ENCODE peak calls at places on chromosomes 5 and 9, in six cellular contexts. P, M, V, Z, T and X are unnamed samples.

GRCh38 chr9:124047106-124047716 is 35.6 kb downstream of the LHX2 start:
- DNase-seq in P (no peak), M (no peak), V (no peak), Z (no peak), T (peak), X (no peak)

GRCh38 chr9:114894801-114895433 is 35.5 kb downstream of the TNFSF8 start:
- DNase-seq in P (no peak), M (peak), V (no peak), Z (no peak), T (peak), X (no peak)

GRCh38 chr5:150215978-150216944 is 26.4 kb downstream of the SLC6A7 start:
- DNase-seq in P (no peak), M (no peak), V (no peak), Z (no peak), T (no peak), X (no peak)

GRCh38 chr5:177194278-177194677 is 60.7 kb downstream of the NSD1 start:
- DNase-seq in P (no peak), M (peak), V (no peak), Z (no peak), T (peak), X (no peak)

GRCh38 chr9:36250079-36250478 is 8.2 kb downstream of the GNE start:
- DNase-seq in P (no peak), M (peak), V (no peak), Z (no peak), T (no peak), X (no peak)

GRCh38 chr9:78786794-78787193 is 489.9 kb downstream of the PSAT1 start:
- DNase-seq in P (no peak), M (peak), V (no peak), Z (no peak), T (no peak), X (no peak)

GRCh38 chr9:72585737-72586136 is 64.3 kb downstream of the TMC1 start:
- DNase-seq in P (no peak), M (peak), V (no peak), Z (no peak), T (peak), X (no peak)

GRCh38 chr9:14962193-14962899 is 52.1 kb upstream of the FREM1 start:
- DNase-seq in P (no peak), M (peak), V (no peak), Z (no peak), T (no peak), X (no peak)

GRCh38 chr9:69420611-69421270 is 95.7 kb downstream of the ENTREP1 start:
- DNase-seq in P (no peak), M (peak), V (no peak), Z (no peak), T (no peak), X (peak)

GRCh38 chr5:109830955-109831502 is 141.3 kb downstream of the MAN2A1 start:
- DNase-seq in P (no peak), M (peak), V (no peak), Z (no peak), T (no peak), X (no peak)

GRCh38 chr5:157143127-157143959 is 678 bp upstream of the MED7 start:
- DNase-seq in P (no peak), M (no peak), V (peak), Z (peak), T (peak), X (no peak)

GRCh38 chr5:125575561-125576504 is 829.4 kb upstream of the ZNF608 start:
- DNase-seq in P (peak), M (no peak), V (no peak), Z (no peak), T (no peak), X (no peak)

GRCh38 chr5:94983861-94984535 is 300.9 kb downstream of the MCTP1 start:
- DNase-seq in P (no peak), M (peak), V (no peak), Z (no peak), T (peak), X (no peak)

GRCh38 chr9:18499987-18500386 is 26.0 kb downstream of the ADAMTSL1 start:
- DNase-seq in P (no peak), M (peak), V (no peak), Z (no peak), T (no peak), X (no peak)

GRCh38 chr5:131394128-131394527 is 130.3 kb downstream of the CDC42SE2 start:
- DNase-seq in P (no peak), M (peak), V (no peak), Z (no peak), T (peak), X (no peak)

GRCh38 chr5:54492196-54492595 is 25.4 kb upstream of the SNX18 start:
- DNase-seq in P (no peak), M (peak), V (no peak), Z (no peak), T (peak), X (no peak)

GRCh38 chr5:91956738-91957137 is 573.6 kb upstream of the ARRDC3 start:
- DNase-seq in P (no peak), M (no peak), V (no peak), Z (no peak), T (no peak), X (no peak)

GRCh38 chr9:121987312-121987711 is 105.8 kb downstream of the TTLL11 start:
- DNase-seq in P (no peak), M (no peak), V (no peak), Z (no peak), T (no peak), X (no peak)

GRCh38 chr9:37464426-37465248 is 613 bp downstream of the ZBTB5 start:
- DNase-seq in P (peak), M (peak), V (peak), Z (no peak), T (peak), X (peak)

GRCh38 chr9:137270929-137271695 is 6.4 kb upstream of the TOR4A start:
- DNase-seq in P (no peak), M (no peak), V (no peak), Z (no peak), T (peak), X (no peak)

GRCh38 chr5:132591140-132591539 is 34.4 kb downstream of the RAD50 start:
- DNase-seq in P (no peak), M (no peak), V (no peak), Z (no peak), T (peak), X (no peak)

GRCh38 chr9:86983260-86984255 is 36.3 kb upstream of the GAS1 start:
- DNase-seq in P (no peak), M (peak), V (no peak), Z (no peak), T (peak), X (no peak)